ENCODE peak calls at places on chromosomes 3 and 15, in four cellular contexts. C is WTC11, V is SK-N-SH, S is K562. Z is an unnamed sample.

GRCh38 chr3:46461971-46462910 is 2.5 kb downstream of the LTF start:
- DNase-seq in C (no peak), V (no peak), S (peak; percentile 14), Z (peak; percentile 45)

GRCh38 chr3:175308105-175308504 is 449.0 kb downstream of the NAALADL2 start:
- DNase-seq in C (no peak), V (no peak), S (no peak), Z (no peak)

GRCh38 chr3:100600181-100601042 is 9.0 kb upstream of the ADGRG7 start:
- DNase-seq in C (no peak), V (no peak), S (no peak), Z (no peak)

GRCh38 chr3:71258116-71258515 is 325.4 kb downstream of the FOXP1 start:
- DNase-seq in C (no peak), V (no peak), S (no peak), Z (no peak)

GRCh38 chr15:56794150-56794922 is 61.0 kb upstream of the ZNF280D start:
- DNase-seq in C (no peak), V (no peak), S (no peak), Z (no peak)

GRCh38 chr15:90881978-90882721 is 2.2 kb upstream of the FES start:
- DNase-seq in C (no peak), V (no peak), S (no peak), Z (no peak)

GRCh38 chr15:60928987-60929386 is 300.1 kb downstream of the RORA start:
- DNase-seq in C (no peak), V (no peak), S (no peak), Z (no peak)

GRCh38 chr15:89657691-89658200 is 2.5 kb upstream of the KIF7 start:
- DNase-seq in C (no peak), V (no peak), S (no peak), Z (no peak)

GRCh38 chr3:141644931-141645330 is 93.2 kb upstream of the RNF7 start:
- DNase-seq in C (peak; percentile 92), V (peak; percentile 48), S (peak; percentile 82), Z (peak; percentile 97)

GRCh38 chr3:12907729-12908128 is 66.4 kb upstream of the RPL32 start:
- DNase-seq in C (peak; percentile 24), V (no peak), S (no peak), Z (no peak)

GRCh38 chr3:46089237-46090011 is 62.1 kb upstream of the XCR1 start:
- DNase-seq in C (no peak), V (no peak), S (no peak), Z (no peak)

GRCh38 chr3:42531470-42531869 is 29.0 kb downstream of the VIPR1 start:
- DNase-seq in C (no peak), V (no peak), S (no peak), Z (no peak)

GRCh38 chr15:99310745-99311144 is 59.5 kb downstream of the LRRC28 start:
- DNase-seq in C (no peak), V (no peak), S (peak; percentile 6), Z (no peak)

GRCh38 chr3:42843730-42844713 is 31.7 kb downstream of the CYP8B1 start:
- DNase-seq in C (peak; percentile 33), V (no peak), S (no peak), Z (no peak)

GRCh38 chr15:81992523-81992922 is 53.3 kb downstream of the MEX3B start:
- DNase-seq in C (no peak), V (no peak), S (no peak), Z (no peak)

GRCh38 chr15:101318810-101319200 is 23.8 kb upstream of the SNRPA1 start:
- DNase-seq in C (peak; percentile 4), V (peak; percentile 57), S (no peak), Z (no peak)

GRCh38 chr15:101318147-101318809 is 23.2 kb upstream of the SNRPA1 start:
- DNase-seq in C (no peak), V (no peak), S (no peak), Z (no peak)

GRCh38 chr15:101322016-101322695 is 27.1 kb upstream of the SNRPA1 start:
- DNase-seq in C (no peak), V (no peak), S (no peak), Z (no peak)

GRCh38 chr15:101322849-101323477 is 27.9 kb upstream of the SNRPA1 start:
- DNase-seq in C (no peak), V (no peak), S (no peak), Z (no peak)

GRCh38 chr15:101320501-101321052 is 25.5 kb upstream of the SNRPA1 start:
- DNase-seq in C (peak; percentile 64), V (no peak), S (no peak), Z (no peak)
- TF ChIP-seq MAX in C (no peak), V (no peak), S (no peak), Z (no peak)

DNA sequence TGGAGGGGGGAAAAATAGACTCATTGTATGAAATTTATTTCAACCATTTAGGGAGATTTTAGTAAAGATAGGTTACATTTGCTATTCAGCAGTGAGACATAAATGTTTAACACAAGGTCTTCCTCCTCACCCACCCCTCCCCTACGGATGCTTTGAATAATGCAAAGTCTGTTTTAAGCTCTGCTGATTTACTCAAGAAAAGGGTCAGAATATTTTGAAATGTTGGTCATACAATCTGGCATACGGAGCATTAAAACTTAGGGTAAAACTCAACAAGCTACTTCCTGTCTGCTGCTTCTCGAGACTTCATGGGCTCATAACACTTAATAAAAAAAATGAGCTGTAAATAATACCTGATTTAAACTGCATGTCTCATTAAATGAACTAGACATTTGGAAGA is 156.3 kb downstream of the WNT5A start:
- DNase-seq in C (no peak), V (no peak), S (no peak), Z (no peak)
- TF ChIP-seq TEAD4 in C (no peak), V (peak; percentile 6), S (no peak), Z (no peak)

GRCh38 chr15:38102972-38103371 is 149.7 kb upstream of the SPRED1 start:
- DNase-seq in C (no peak), V (no peak), S (no peak), Z (no peak)

GRCh38 chr15:38103564-38103963 is 149.1 kb upstream of the SPRED1 start:
- DNase-seq in C (no peak), V (no peak), S (no peak), Z (no peak)
- TF ChIP-seq MAX in C (no peak), V (no peak), S (no peak), Z (no peak)

GRCh38 chr3:27730774-27731659 is 8.9 kb upstream of the EOMES start:
- DNase-seq in C (no peak), V (no peak), S (no peak), Z (no peak)

GRCh38 chr3:27726240-27726639 is 4.1 kb upstream of the EOMES start:
- DNase-seq in C (no peak), V (no peak), S (no peak), Z (no peak)

GRCh38 chr3:27729325-27729724 is 7.2 kb upstream of the EOMES start:
- DNase-seq in C (no peak), V (no peak), S (no peak), Z (no peak)

GRCh38 chr3:27729748-27730611 is 7.9 kb upstream of the EOMES start:
- DNase-seq in C (no peak), V (no peak), S (no peak), Z (no peak)

DNA sequence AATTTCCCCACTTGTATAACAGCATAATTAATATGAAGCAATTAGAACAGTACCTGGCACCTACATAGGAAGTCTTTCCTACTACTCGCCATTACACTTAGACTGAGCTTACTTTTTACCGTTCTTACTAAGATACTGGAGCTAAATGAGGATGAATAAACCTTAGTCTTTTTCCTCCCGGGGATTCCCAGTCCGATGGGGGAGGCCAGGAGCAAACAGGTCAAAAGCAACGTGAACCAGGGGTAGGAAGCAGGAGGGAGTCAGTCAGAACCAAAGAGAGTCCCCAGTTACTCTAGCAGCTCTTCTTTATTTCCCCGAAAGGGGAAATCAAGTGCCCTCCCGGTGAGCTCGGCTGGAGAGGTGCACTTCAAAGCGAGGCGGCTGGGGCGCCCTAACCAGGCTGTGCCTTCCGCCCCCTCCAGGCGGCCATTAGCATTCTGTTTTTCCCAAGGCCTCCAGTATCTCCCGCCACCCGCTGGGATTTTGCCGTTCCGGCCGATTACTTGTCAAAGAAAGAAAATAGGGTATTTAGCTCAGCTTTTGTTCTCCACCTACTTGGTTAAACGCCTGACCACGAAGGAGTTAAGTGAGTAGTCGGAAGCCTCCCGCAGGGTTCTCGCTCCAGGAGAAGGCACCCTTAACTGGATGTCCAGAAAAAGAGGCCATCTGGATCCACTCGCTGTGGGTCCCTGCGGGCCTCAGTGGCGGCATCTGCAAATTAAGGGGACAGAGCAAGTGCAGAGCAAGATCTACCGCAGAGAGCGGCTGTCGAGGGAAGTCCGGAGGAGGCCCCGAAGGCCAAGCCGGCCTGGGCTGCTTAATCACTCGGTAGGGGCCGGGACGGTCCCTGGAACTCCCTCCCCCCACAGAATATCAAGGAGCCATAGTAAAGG is 6.3 kb upstream of the EOMES start:
- DNase-seq in C (peak; percentile 91), V (peak; percentile 48), S (peak; percentile 35), Z (no peak)
- TF ChIP-seq TEAD4 in C (no peak), V (no peak), S (no peak), Z (no peak)

GRCh38 chr15:93302080-93302765 is 213.2 kb upstream of the RGMA start:
- DNase-seq in C (no peak), V (no peak), S (no peak), Z (no peak)
- TF ChIP-seq MAX in C (no peak), V (no peak), S (no peak), Z (no peak)

DNA sequence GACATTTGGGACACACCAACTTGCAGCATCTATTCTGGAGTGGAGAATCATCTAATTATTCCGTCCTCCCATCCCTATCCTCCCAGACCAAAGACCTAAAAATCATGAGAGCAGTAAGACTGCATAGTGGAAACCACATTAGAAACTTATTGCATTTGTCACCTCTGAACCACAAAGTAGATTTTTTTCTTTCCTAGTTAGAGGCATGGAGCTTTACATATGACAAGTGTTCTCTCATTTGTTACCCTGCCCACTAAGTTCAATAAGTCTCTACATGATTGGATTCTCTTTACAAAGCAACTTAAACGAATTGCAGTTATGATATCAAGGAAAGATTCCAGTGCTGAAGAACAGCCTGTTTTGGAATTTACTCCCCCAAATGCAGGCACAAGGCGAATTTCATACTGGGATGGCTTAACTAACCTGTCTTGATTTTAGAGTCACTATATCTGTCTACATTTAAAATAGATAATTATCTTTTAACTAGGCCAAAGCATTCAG is 42.3 kb upstream of the LRRFIP2 start:
- DNase-seq in C (no peak), V (no peak), S (no peak), Z (no peak)
- TF ChIP-seq TEAD4 in C (no peak), V (no peak), S (no peak), Z (no peak)

GRCh38 chr3:38454884-38455638 is 1.4 kb downstream of the ACVR2B start:
- DNase-seq in C (peak; percentile 86), V (peak; percentile 96), S (peak; percentile 74), Z (peak; percentile 53)
- TF ChIP-seq MAX in C (peak; percentile 80), V (peak; percentile 78), S (no peak), Z (peak; percentile 62)

DNA sequence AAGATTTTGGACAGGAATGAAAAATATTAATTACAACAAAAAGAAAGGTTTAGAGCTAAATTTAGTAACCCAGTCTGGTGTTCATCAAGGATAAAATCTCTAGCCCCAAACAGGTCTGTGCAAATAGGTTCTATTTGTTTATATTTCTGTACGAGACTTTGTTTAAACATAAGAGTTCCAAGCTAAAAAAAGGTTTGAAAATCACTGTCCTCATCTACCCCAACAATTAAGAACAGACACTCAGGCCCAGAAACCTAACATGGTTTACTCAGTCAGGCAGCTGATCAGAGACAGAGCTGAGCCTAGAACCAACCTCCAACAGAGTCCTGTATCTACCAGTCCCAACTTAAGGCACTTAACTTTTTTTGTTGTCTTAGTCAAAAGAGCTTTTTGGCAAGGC is 49.3 kb downstream of the SNX4 start:
- DNase-seq in C (no peak), V (no peak), S (no peak), Z (no peak)
- TF ChIP-seq TEAD4 in C (no peak), V (no peak), S (no peak), Z (no peak)

GRCh38 chr3:62051506-62051905 is 321.8 kb downstream of the FEZF2 start:
- DNase-seq in C (peak; percentile 39), V (peak; percentile 13), S (peak; percentile 15), Z (no peak)
- TF ChIP-seq MAX in C (no peak), V (no peak), S (no peak), Z (no peak)

Z was measured in H1.